ENCODE peak calls at places on chromosome 7, in eight cellular contexts. One of them, this sample, is unnamed.
A peak's percentile ranks its signal among the peaks of the same experiment; 100 is the strongest.

GRCh38 chr7:133887459-133887858 is 239.7 kb upstream of the LRGUK start:
- DNase-seq in HCT116: no peak
- DNase-seq in HepG2: no peak
- DNase-seq in GM12878: no peak
- DNase-seq in Panc1: no peak
- DNase-seq in GM23338: no peak
- DNase-seq in SK-N-SH: peak; percentile 29
- DNase-seq in K562: no peak
- DNase-seq in this sample: no peak

GRCh38 chr7:102042016-102042656 is 224.7 kb downstream of the CUX1 start:
- DNase-seq in HepG2: peak; percentile 59
- DNase-seq in Panc1: no peak
- DNase-seq in GM23338: no peak
- DNase-seq in HCT116: peak; percentile 76
- DNase-seq in GM12878: no peak
- DNase-seq in K562: no peak
- DNase-seq in SK-N-SH: no peak
- DNase-seq in this sample: no peak

GRCh38 chr7:92623544-92623943 is 33.4 kb upstream of the FAM133B start:
- DNase-seq in GM23338: no peak
- DNase-seq in HepG2: no peak
- DNase-seq in K562: no peak
- DNase-seq in SK-N-SH: no peak
- DNase-seq in HCT116: no peak
- DNase-seq in GM12878: no peak
- DNase-seq in Panc1: no peak
- DNase-seq in this sample: no peak

GRCh38 chr7:83936056-83936703 is 258.4 kb downstream of the SEMA3A start:
- DNase-seq in HCT116: peak; percentile 69
- DNase-seq in K562: peak; percentile 31
- DNase-seq in GM12878: no peak
- DNase-seq in Panc1: peak; percentile 62
- DNase-seq in GM23338: peak; percentile 87
- DNase-seq in SK-N-SH: peak; percentile 57
- DNase-seq in HepG2: peak; percentile 48
- DNase-seq in this sample: peak; percentile 74

GRCh38 chr7:22357311-22358175 is 589 bp upstream of the RAPGEF5 start:
- DNase-seq in GM12878: no peak
- DNase-seq in K562: no peak
- DNase-seq in HCT116: peak; percentile 36
- DNase-seq in HepG2: peak; percentile 84
- DNase-seq in GM23338: peak; percentile 49
- DNase-seq in SK-N-SH: no peak
- DNase-seq in Panc1: peak; percentile 25
- DNase-seq in this sample: no peak

GRCh38 chr7:85628187-85628586 is 441.3 kb upstream of the SEMA3D start:
- DNase-seq in HepG2: no peak
- DNase-seq in Panc1: no peak
- DNase-seq in K562: no peak
- DNase-seq in HCT116: no peak
- DNase-seq in GM12878: no peak
- DNase-seq in SK-N-SH: peak; percentile 32
- DNase-seq in GM23338: no peak
- DNase-seq in this sample: no peak

GRCh38 chr7:84237533-84238173 is 43.1 kb upstream of the SEMA3A start:
- DNase-seq in SK-N-SH: no peak
- DNase-seq in GM12878: no peak
- DNase-seq in GM23338: no peak
- DNase-seq in K562: no peak
- DNase-seq in Panc1: no peak
- DNase-seq in HepG2: no peak
- DNase-seq in HCT116: peak; percentile 69
- DNase-seq in this sample: no peak

GRCh38 chr7:152747224-152747623 is 12.3 kb upstream of the ACTR3B start:
- DNase-seq in SK-N-SH: no peak
- DNase-seq in GM23338: no peak
- DNase-seq in HepG2: no peak
- DNase-seq in HCT116: no peak
- DNase-seq in Panc1: no peak
- DNase-seq in GM12878: no peak
- DNase-seq in K562: no peak
- DNase-seq in this sample: no peak

DNA sequence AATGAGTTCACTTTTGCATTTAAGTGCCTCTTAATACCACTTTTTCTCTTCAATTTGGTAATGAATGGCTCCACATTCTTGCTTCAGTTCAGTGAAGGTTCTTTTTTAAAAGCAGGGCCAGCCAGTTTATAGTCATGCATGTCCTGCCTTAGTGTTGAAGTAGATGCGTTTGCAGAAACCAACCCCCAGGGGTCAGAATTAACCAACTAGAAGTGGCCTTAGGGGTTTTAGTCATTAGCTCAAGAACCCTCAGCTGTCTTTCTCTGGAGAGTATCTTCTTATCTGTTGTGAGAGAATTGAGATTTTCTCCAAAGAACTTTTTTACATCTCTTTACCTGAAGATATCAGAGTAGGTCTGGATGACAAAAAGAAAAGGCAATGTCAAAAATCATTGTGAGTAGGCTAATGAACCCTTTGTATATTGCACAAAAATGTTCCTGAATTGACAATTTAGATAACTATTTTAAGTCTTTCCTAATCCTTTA is 82.2 kb downstream of the PIK3CG start:
- DNase-seq in HCT116: peak; percentile 68
- DNase-seq in GM12878: no peak
- DNase-seq in K562: peak; percentile 90
- DNase-seq in HepG2: peak; percentile 35
- DNase-seq in SK-N-SH: peak; percentile 72
- DNase-seq in GM23338: peak; percentile 97
- DNase-seq in Panc1: peak; percentile 22
- DNase-seq in this sample: peak; percentile 58
- TF ChIP-seq REST in HCT116: no peak
- TF ChIP-seq REST in GM12878: no peak
- TF ChIP-seq REST in K562: no peak
- TF ChIP-seq REST in HepG2: no peak
- TF ChIP-seq REST in SK-N-SH: no peak
- TF ChIP-seq REST in GM23338: no peak
- TF ChIP-seq REST in Panc1: no peak
- TF ChIP-seq REST in this sample: no peak

DNA sequence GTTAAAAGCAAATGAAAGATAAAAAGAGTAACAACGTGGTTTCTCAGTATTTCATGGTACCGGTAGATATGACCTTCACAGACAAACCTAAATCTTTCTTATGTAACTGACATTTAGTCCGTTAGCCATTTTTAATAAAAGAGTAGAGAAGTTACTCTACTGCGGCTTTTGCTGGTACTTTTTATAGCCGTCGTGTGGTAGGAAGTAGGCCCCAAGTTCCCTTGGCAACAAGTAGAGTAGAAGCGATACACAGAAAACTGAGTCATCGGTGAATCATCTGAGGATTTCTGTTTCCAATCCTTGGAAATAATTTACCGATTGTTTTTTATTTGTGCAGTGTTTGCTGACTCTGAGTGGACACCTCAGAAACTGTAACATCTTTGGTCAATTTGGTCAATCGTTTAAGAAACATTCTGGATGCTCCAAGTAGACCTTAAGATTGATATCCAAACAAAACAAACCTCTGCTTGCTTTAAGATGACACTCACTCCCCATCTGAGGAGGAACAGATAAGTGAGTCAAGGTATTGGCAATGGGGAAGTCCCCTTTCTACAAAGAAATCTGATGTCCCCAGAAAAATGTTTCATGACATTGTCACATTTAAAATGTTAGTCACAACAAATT is 63.9 kb upstream of the AHR start:
- DNase-seq in Panc1: peak; percentile 94
- DNase-seq in SK-N-SH: no peak
- DNase-seq in K562: peak; percentile 17
- DNase-seq in HepG2: peak; percentile 32
- DNase-seq in GM23338: peak; percentile 2
- DNase-seq in HCT116: peak; percentile 77
- DNase-seq in GM12878: peak; percentile 74
- DNase-seq in this sample: peak; percentile 81
- TF ChIP-seq CTCF in Panc1: no peak
- TF ChIP-seq CTCF in SK-N-SH: no peak
- TF ChIP-seq CTCF in K562: no peak
- TF ChIP-seq CTCF in HepG2: no peak
- TF ChIP-seq CTCF in GM23338: no peak
- TF ChIP-seq CTCF in HCT116: no peak
- TF ChIP-seq CTCF in GM12878: no peak
- TF ChIP-seq CTCF in this sample: no peak

DNA sequence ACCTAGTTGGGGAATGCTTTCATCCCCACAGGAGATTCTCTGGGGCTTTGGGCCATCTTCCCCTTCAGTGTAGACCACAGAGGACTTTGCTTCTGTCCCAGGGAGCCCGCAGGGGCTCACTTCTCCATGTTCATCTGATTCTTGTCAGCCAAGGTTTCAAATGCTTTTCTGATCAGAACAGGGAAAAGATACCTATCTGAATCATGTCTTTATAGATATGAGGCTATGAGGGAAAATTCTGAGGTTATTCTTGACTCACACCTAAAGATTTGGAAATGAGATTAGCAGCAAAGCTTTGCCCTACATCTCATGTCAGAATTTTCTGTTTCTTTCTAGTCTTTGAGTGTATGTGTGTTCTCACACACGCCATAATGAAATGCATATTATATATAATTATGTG is 53.3 kb downstream of the FIGNL1 start:
- DNase-seq in GM12878: no peak
- DNase-seq in K562: no peak
- DNase-seq in SK-N-SH: no peak
- DNase-seq in HCT116: no peak
- DNase-seq in Panc1: no peak
- DNase-seq in GM23338: no peak
- DNase-seq in HepG2: no peak
- DNase-seq in this sample: no peak
- H3K27me3 ChIP-seq in GM12878: no peaks in the 10 kb centered on the region
- H3K27me3 ChIP-seq in K562: no peaks in the 10 kb centered on the region
- H3K27me3 ChIP-seq in SK-N-SH: peaks cover 33% of the 10 kb centered on the region
- H3K27me3 ChIP-seq in HCT116: peaks cover 20% of the 10 kb centered on the region
- H3K27me3 ChIP-seq in Panc1: peaks cover 16% of the 10 kb centered on the region
- H3K27me3 ChIP-seq in GM23338: no peaks in the 10 kb centered on the region
- H3K27me3 ChIP-seq in HepG2: no peaks in the 10 kb centered on the region
- H3K27me3 ChIP-seq in this sample: no peaks in the 10 kb centered on the region

GRCh38 chr7:73992104-73992562 is 35.8 kb upstream of the ELN start:
- DNase-seq in K562: no peak
- DNase-seq in Panc1: no peak
- DNase-seq in HepG2: no peak
- DNase-seq in SK-N-SH: no peak
- DNase-seq in GM23338: no peak
- DNase-seq in HCT116: no peak
- DNase-seq in GM12878: no peak
- DNase-seq in this sample: no peak
- TF ChIP-seq REST in K562: no peak
- TF ChIP-seq REST in Panc1: no peak
- TF ChIP-seq REST in HepG2: no peak
- TF ChIP-seq REST in SK-N-SH: no peak
- TF ChIP-seq REST in GM23338: no peak
- TF ChIP-seq REST in HCT116: no peak
- TF ChIP-seq REST in GM12878: no peak
- TF ChIP-seq REST in this sample: no peak

DNA sequence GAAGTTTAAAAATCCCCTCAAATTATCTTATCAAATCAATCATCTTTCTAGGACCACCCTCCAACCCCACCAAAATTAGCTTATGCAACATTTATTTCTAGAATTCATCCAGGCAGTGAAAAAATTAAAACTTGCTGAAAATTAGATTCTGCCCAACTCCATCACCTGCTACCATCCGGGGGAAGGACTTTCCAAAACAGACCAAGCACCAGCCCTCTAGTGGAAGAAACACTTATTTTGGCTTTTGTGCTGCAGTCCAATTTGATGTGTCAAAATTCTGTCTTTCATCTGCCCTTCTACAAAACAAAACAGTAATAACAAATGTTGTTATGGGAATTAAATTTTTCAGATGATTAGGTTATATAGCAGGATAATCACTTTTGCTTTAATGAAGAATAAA is 35.1 kb downstream of the GCC1 start:
- DNase-seq in Panc1: no peak
- DNase-seq in HepG2: no peak
- DNase-seq in GM12878: no peak
- DNase-seq in GM23338: peak; percentile 27
- DNase-seq in SK-N-SH: no peak
- DNase-seq in K562: peak; percentile 40
- DNase-seq in HCT116: no peak
- DNase-seq in this sample: no peak
- TF ChIP-seq CTCF in Panc1: peak; percentile 28
- TF ChIP-seq CTCF in HepG2: no peak
- TF ChIP-seq CTCF in GM12878: peak; percentile 17
- TF ChIP-seq CTCF in GM23338: peak; percentile 42
- TF ChIP-seq CTCF in SK-N-SH: peak; percentile 44
- TF ChIP-seq CTCF in K562: peak; percentile 36
- TF ChIP-seq CTCF in HCT116: peak; percentile 58
- TF ChIP-seq CTCF in this sample: no peak

DNA sequence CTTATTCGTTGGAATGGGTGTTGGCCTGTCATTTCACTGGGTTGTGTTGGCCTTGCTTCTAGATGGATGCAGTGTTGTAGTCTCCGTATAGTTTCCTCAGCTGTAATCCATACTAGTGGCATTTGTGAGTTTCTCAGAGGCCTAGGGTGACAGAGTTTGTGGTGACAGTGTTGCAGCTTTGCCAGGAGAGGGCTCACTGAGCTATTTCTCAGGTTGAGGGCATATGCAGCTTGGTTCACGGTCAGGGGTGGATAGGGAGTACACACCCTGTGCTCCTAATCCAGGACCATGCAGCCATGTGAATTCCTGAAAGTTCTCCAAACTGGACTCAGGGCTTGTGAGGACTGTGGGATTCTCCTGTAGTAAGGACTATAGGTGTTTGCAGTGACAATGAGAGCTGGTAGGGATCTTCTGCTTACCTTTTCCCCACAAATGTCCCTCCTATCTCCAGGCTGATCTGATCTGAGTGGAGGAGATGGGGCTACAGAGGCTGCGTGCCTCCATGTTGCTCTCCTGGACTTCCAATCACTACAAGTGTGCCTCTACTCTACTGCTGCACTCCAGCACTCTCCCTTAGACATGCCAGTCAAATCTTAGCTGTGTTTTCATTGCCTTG is 229.0 kb downstream of the STK31 start:
- DNase-seq in K562: no peak
- DNase-seq in Panc1: peak; percentile 47
- DNase-seq in GM23338: peak; percentile 71
- DNase-seq in HepG2: peak; percentile 33
- DNase-seq in HCT116: peak; percentile 47
- DNase-seq in GM12878: no peak
- DNase-seq in SK-N-SH: peak; percentile 51
- DNase-seq in this sample: no peak
- H3K27me3 ChIP-seq in K562: no peaks in the 10 kb centered on the region
- H3K27me3 ChIP-seq in Panc1: no peaks in the 10 kb centered on the region
- H3K27me3 ChIP-seq in GM23338: no peaks in the 10 kb centered on the region
- H3K27me3 ChIP-seq in HepG2: no peaks in the 10 kb centered on the region
- H3K27me3 ChIP-seq in HCT116: no peaks in the 10 kb centered on the region
- H3K27me3 ChIP-seq in GM12878: no peaks in the 10 kb centered on the region
- H3K27me3 ChIP-seq in SK-N-SH: no peaks in the 10 kb centered on the region
- H3K27me3 ChIP-seq in this sample: no peaks in the 10 kb centered on the region

This sample was measured in HL-60.